ENCODE peak calls at places on chromosomes 7 and 10, in five cellular contexts. J is stimulated activated CD8-positive, alpha-beta memory T cell treated with anti-CD3 and anti-CD28 coated beads, Interleukin-12 subunit alpha, Interleukin-12 subunit beta, amount 100 ng/mL, for 4 hours; W is H54; X is iPS DF 19.7; Q is cardiac fibroblast. O is an unnamed sample.
A peak's percentile ranks its signal among the peaks of the same experiment; 100 is the strongest.

GRCh38 chr10:110918633-110919348 is at the start of gene BBIP1:
- DNase-seq in J (peak; percentile 95), W (peak; percentile 81), X (peak; percentile 99), Q (peak; percentile 100), O (peak; percentile 100)

GRCh38 chr10:43221419-43222293 is 45.2 kb downstream of the RASGEF1A start:
- DNase-seq in J (no peak), W (no peak), X (no peak), Q (no peak), O (no peak)

GRCh38 chr10:14322531-14322930 is 8.2 kb downstream of the FRMD4A start:
- DNase-seq in J (no peak), W (no peak), X (no peak), Q (no peak), O (no peak)

GRCh38 chr10:114628106-114628505 is 30.0 kb downstream of the ABLIM1 start:
- DNase-seq in J (no peak), W (no peak), X (no peak), Q (no peak), O (no peak)

GRCh38 chr10:61399386-61399785 is 53.8 kb downstream of the TMEM26 start:
- DNase-seq in J (no peak), W (no peak), X (no peak), Q (peak; percentile 77), O (peak; percentile 68)

GRCh38 chr7:130189281-130189782 is 15.9 kb downstream of the TMEM209 start:
- DNase-seq in J (no peak), W (no peak), X (no peak), Q (peak; percentile 34), O (peak; percentile 31)

GRCh38 chr7:108057951-108058391 is 55.0 kb upstream of the LAMB1 start:
- DNase-seq in J (no peak), W (no peak), X (no peak), Q (no peak), O (no peak)

GRCh38 chr7:107463139-107464078 is 6.4 kb upstream of the GPR22 start:
- DNase-seq in J (peak; percentile 1), W (peak; percentile 17), X (peak; percentile 15), Q (peak; percentile 87), O (peak; percentile 85)

GRCh38 chr10:97195654-97196212 is 10.0 kb upstream of the SLIT1 start:
- DNase-seq in J (no peak), W (no peak), X (no peak), Q (no peak), O (no peak)

GRCh38 chr10:116796910-116797513 is 52.3 kb upstream of the ENO4 start:
- DNase-seq in J (peak; percentile 19), W (peak; percentile 63), X (peak; percentile 28), Q (peak; percentile 77), O (peak; percentile 67)

GRCh38 chr10:122014652-122015248 is 25.8 kb downstream of the TACC2 start:
- DNase-seq in J (no peak), W (no peak), X (no peak), Q (no peak), O (no peak)

GRCh38 chr7:102018876-102019275 is 201.4 kb downstream of the CUX1 start:
- DNase-seq in J (no peak), W (no peak), X (no peak), Q (no peak), O (no peak)

GRCh38 chr7:157875230-157876179 is 538.7 kb downstream of the DNAJB6 start:
- DNase-seq in J (no peak), W (peak; percentile 45), X (no peak), Q (no peak), O (peak; percentile 8)

GRCh38 chr10:9305018-9305655 is 1250.6 kb downstream of the GATA3 start:
- DNase-seq in J (no peak), W (no peak), X (no peak), Q (peak; percentile 49), O (peak; percentile 52)

GRCh38 chr7:50739744-50740455 is 42.8 kb downstream of the GRB10 start:
- DNase-seq in J (peak; percentile 25), W (no peak), X (no peak), Q (peak; percentile 48), O (no peak)

GRCh38 chr7:3673524-3673923 is 372.5 kb downstream of the SDK1 start:
- DNase-seq in J (no peak), W (peak; percentile 52), X (no peak), Q (peak; percentile 46), O (peak; percentile 17)

GRCh38 chr10:118258285-118258684 is 83.8 kb downstream of the FAM204A start:
- DNase-seq in J (no peak), W (no peak), X (no peak), Q (no peak), O (no peak)

GRCh38 chr10:75018233-75018632 is 93.2 kb upstream of the SAMD8 start:
- DNase-seq in J (peak; percentile 12), W (no peak), X (no peak), Q (no peak), O (no peak)

GRCh38 chr10:69180525-69181204 is 631 bp downstream of the SUPV3L1 start:
- DNase-seq in J (no peak), W (peak; percentile 32), X (peak; percentile 1), Q (peak; percentile 34), O (peak; percentile 32)

GRCh38 chr7:158572000-158572828 is 15.4 kb downstream of the PTPRN2 start:
- DNase-seq in J (no peak), W (no peak), X (no peak), Q (peak; percentile 7), O (peak; percentile 4)

GRCh38 chr7:82906502-82906901 is 256.2 kb downstream of the PCLO start:
- DNase-seq in J (no peak), W (no peak), X (no peak), Q (no peak), O (no peak)

GRCh38 chr10:58070964-58071363 is 196.7 kb downstream of the IPMK start:
- DNase-seq in J (no peak), W (no peak), X (no peak), Q (no peak), O (no peak)

GRCh38 chr7:38855867-38856266 is 53.1 kb downstream of the VPS41 start:
- DNase-seq in J (no peak), W (no peak), X (no peak), Q (peak; percentile 30), O (peak; percentile 35)